ENCODE peak calls at places on chromosomes 5 and 9, in five cellular contexts. H, A, W, O and V are unnamed samples.

GRCh38 chr5:19771174-19771835 is 216.7 kb downstream of the CDH18 start:
- DNase-seq in H (no peak), A (no peak), W (no peak), O (no peak), V (no peak)

GRCh38 chr5:125699860-125700259 is 723.3 kb upstream of the GRAMD2B start:
- DNase-seq in H (no peak), A (no peak), W (no peak), O (no peak), V (no peak)

GRCh38 chr5:120457839-120458507 is 6.1 kb upstream of the PRR16 start:
- DNase-seq in H (peak; percentile 57), A (peak; percentile 85), W (peak; percentile 82), O (no peak), V (peak; percentile 84)

GRCh38 chr5:54403121-54403520 is 52.4 kb upstream of the HSPB3 start:
- DNase-seq in H (no peak), A (no peak), W (no peak), O (no peak), V (no peak)

GRCh38 chr9:127180457-127181314 is 58.3 kb upstream of the ANGPTL2 start:
- DNase-seq in H (no peak), A (peak; percentile 33), W (peak; percentile 16), O (no peak), V (peak; percentile 25)

GRCh38 chr9:136107155-136107952 is 11.3 kb downstream of the TMEM250 start:
- DNase-seq in H (no peak), A (no peak), W (peak; percentile 76), O (peak; percentile 74), V (no peak)

GRCh38 chr5:124649548-124650501 is 96.6 kb downstream of the ZNF608 start:
- DNase-seq in H (no peak), A (peak; percentile 86), W (peak; percentile 77), O (peak; percentile 23), V (peak; percentile 78)

GRCh38 chr5:102823441-102823874 is 68.4 kb downstream of the PAM start:
- DNase-seq in H (no peak), A (no peak), W (no peak), O (no peak), V (no peak)

GRCh38 chr5:40688127-40688756 is 8.5 kb downstream of the PTGER4 start:
- DNase-seq in H (peak; percentile 71), A (peak; percentile 80), W (peak; percentile 87), O (peak; percentile 78), V (peak; percentile 69)

GRCh38 chr5:40570408-40571129 is 109.1 kb upstream of the PTGER4 start:
- DNase-seq in H (no peak), A (no peak), W (no peak), O (no peak), V (no peak)

GRCh38 chr5:158814521-158814920 is 285.2 kb downstream of the EBF1 start:
- DNase-seq in H (no peak), A (no peak), W (no peak), O (no peak), V (no peak)

GRCh38 chr9:79221084-79221483 is 350.7 kb upstream of the TLE4 start:
- DNase-seq in H (no peak), A (no peak), W (no peak), O (no peak), V (no peak)

GRCh38 chr9:5712651-5713360 is 83.9 kb downstream of the RIC1 start:
- DNase-seq in H (no peak), A (no peak), W (no peak), O (no peak), V (no peak)

GRCh38 chr9:126925876-126926275 is 11.3 kb downstream of the RALGPS1 start:
- DNase-seq in H (no peak), A (no peak), W (no peak), O (no peak), V (no peak)

GRCh38 chr9:108622467-108622866 is 233.3 kb downstream of the ACTL7B start:
- DNase-seq in H (no peak), A (no peak), W (no peak), O (no peak), V (no peak)

GRCh38 chr9:110555551-110555950 is 24.0 kb downstream of the SVEP1 start:
- DNase-seq in H (no peak), A (no peak), W (no peak), O (no peak), V (no peak)

GRCh38 chr5:144504929-144505578 is 334.4 kb downstream of the KCTD16 start:
- DNase-seq in H (no peak), A (no peak), W (no peak), O (no peak), V (no peak)

GRCh38 chr5:113000466-113000865 is 23.9 kb downstream of the DCP2 start:
- DNase-seq in H (no peak), A (no peak), W (no peak), O (no peak), V (no peak)

GRCh38 chr9:5510991-5511390 is 660 bp downstream of the PDCD1LG2 start:
- DNase-seq in H (no peak), A (no peak), W (no peak), O (no peak), V (no peak)

GRCh38 chr9:125472926-125473701 is 211.5 kb downstream of the GAPVD1 start:
- DNase-seq in H (no peak), A (no peak), W (no peak), O (peak; percentile 62), V (no peak)

GRCh38 chr5:151685749-151686672 is 704 bp downstream of the SPARC start:
- DNase-seq in H (peak; percentile 62), A (no peak), W (no peak), O (no peak), V (no peak)

GRCh38 chr9:103941104-103941503 is 153.0 kb upstream of the SMC2 start:
- DNase-seq in H (no peak), A (no peak), W (no peak), O (no peak), V (no peak)

GRCh38 chr5:143887901-143888648 is 76.1 kb downstream of the HMHB1 start:
- DNase-seq in H (no peak), A (no peak), W (no peak), O (no peak), V (no peak)

GRCh38 chr5:119353686-119354366 is 2.0 kb upstream of the TNFAIP8 start:
- DNase-seq in H (no peak), A (no peak), W (no peak), O (no peak), V (no peak)

GRCh38 chr5:81779125-81779934 is 28.4 kb upstream of the SSBP2 start:
- DNase-seq in H (peak; percentile 24), A (peak; percentile 81), W (peak; percentile 81), O (no peak), V (peak; percentile 81)
- TF ChIP-seq POLR2A in H (no peak), A (no peak), W (no peak), O (no peak), V (no peak)

GRCh38 chr9:99180199-99180598 is 41.5 kb downstream of the ALG2 start:
- DNase-seq in H (no peak), A (no peak), W (no peak), O (no peak), V (no peak)

GRCh38 chr9:99173570-99174504 is 47.9 kb downstream of the ALG2 start:
- DNase-seq in H (no peak), A (no peak), W (no peak), O (no peak), V (no peak)

GRCh38 chr9:99178912-99179872 is 42.5 kb downstream of the ALG2 start:
- DNase-seq in H (no peak), A (no peak), W (no peak), O (no peak), V (no peak)

GRCh38 chr9:99177576-99178365 is 44.0 kb downstream of the ALG2 start:
- DNase-seq in H (no peak), A (no peak), W (no peak), O (no peak), V (no peak)

DNA sequence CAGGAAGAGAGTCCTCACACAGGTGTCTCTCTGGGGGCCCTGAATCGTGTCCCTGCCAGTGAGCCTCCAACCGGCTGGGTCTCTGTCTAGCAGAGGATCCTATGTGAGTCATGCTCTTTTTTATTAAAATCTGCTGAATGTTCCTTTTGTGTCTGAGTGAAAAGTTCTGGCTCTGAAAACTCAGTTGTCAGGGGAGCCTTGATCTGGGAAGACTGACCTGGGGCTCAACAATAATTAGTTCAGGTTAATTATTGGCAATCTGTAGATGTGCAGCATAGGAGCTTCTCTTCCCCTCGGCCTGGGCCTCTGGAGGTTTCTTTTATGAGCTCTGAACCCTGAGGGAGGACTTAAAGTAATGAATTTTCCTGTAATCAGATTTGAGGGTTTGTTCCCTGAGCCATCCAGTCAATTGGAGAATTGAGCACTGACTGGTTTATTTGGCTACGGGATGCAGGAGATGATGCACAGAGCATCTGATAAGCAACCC is 45.2 kb downstream of the ALG2 start:
- DNase-seq in H (no peak), A (no peak), W (no peak), O (no peak), V (no peak)
- H3K4me1 ChIP-seq in H (no peaks in the 10 kb centered on the region), A (no peaks in the 10 kb centered on the region), W (no peaks in the 10 kb centered on the region), O (no peaks in the 10 kb centered on the region), V (no peaks in the 10 kb centered on the region)

GRCh38 chr5:96322865-96323264 is 110.2 kb downstream of the PCSK1 start:
- DNase-seq in H (no peak), A (no peak), W (no peak), O (no peak), V (no peak)

GRCh38 chr5:96320797-96321196 is 112.3 kb downstream of the PCSK1 start:
- DNase-seq in H (no peak), A (no peak), W (no peak), O (no peak), V (no peak)

GRCh38 chr5:96321371-96321770 is 111.7 kb downstream of the PCSK1 start:
- DNase-seq in H (no peak), A (no peak), W (no peak), O (no peak), V (no peak)

GRCh38 chr5:96324708-96325107 is 108.3 kb downstream of the PCSK1 start:
- DNase-seq in H (no peak), A (no peak), W (no peak), O (no peak), V (no peak)

DNA sequence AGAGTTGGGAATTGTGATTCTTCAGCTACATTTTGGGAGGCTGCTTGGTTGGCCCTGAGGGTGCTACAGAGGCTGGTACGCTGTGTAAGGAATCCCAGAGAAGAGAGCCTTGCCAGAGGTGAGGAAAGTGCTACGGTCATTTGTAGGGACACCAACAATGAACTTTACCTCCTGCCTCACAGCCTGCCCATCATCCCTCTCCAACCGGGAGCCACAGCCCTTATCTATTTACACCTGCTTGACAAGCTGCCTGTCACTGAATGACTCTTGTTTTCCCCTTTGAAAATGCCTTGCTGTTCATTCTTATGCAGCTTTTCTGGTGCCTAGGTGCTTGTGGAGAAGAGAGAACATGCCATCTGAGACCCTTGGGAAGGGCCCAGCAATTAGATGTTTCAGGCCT is 110.8 kb downstream of the PCSK1 start:
- DNase-seq in H (no peak), A (no peak), W (no peak), O (no peak), V (no peak)
- H3K27ac ChIP-seq in H (no peak overlapping the region), A (no peak overlapping the region), W (no peak overlapping the region), O (no peak overlapping the region), V (peak overlapping the region; percentile 15)

GRCh38 chr5:90843443-90843842 is 284.8 kb downstream of the ADGRV1 start:
- DNase-seq in H (no peak), A (no peak), W (no peak), O (no peak), V (no peak)

GRCh38 chr5:90849939-90850338 is 291.3 kb downstream of the ADGRV1 start:
- DNase-seq in H (no peak), A (no peak), W (no peak), O (peak; percentile 13), V (no peak)

DNA sequence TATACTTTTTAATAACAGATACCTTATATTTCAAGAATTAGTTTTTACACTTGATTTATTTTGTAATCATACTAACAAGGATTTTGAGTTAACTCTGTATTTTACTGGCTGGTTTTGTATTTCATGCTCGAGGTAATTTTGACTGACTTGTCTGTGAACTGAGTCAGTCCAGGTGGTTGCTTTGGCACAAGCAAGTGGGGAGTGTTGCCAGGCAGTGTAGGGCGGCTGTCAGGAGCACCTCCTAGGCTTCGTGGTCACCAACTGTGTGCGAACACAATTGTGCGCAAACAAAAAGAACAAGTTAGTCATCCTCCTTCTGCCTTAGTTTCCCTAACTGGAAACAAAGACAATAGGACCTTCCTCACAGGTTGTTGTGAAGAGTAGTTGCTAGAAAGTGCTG is 286.3 kb downstream of the ADGRV1 start:
- DNase-seq in H (no peak), A (no peak), W (peak; percentile 27), O (no peak), V (no peak)
- TF ChIP-seq POLR2A in H (no peak), A (no peak), W (no peak), O (no peak), V (no peak)